ENCODE peak calls at places on chromosome 22, in four cellular contexts. D is IMR-90, S is K562, P is H1. A is an unnamed sample.

GRCh38 chr22:22410121-22410520 is 98.4 kb downstream of the ZNF280B start:
- DNase-seq in D (no peak), S (peak; percentile 28), P (no peak), A (no peak)

GRCh38 chr22:30609260-30610185 is 2.5 kb downstream of the TCN2 start:
- DNase-seq in D (peak; percentile 86), S (peak; percentile 83), P (no peak), A (peak; percentile 70)

GRCh38 chr22:30202531-30203006 is 44.0 kb downstream of the LIF start:
- DNase-seq in D (peak; percentile 69), S (no peak), P (no peak), A (no peak)

GRCh38 chr22:22687638-22688500 is 43.5 kb downstream of the GGTLC2 start:
- DNase-seq in D (peak; percentile 65), S (peak; percentile 90), P (no peak), A (no peak)

GRCh38 chr22:48756146-48757111 is 1071.2 kb downstream of the BRD1 start:
- DNase-seq in D (no peak), S (no peak), P (no peak), A (no peak)

GRCh38 chr22:18991828-18992442 is 55.8 kb upstream of the PRODH start:
- DNase-seq in D (no peak), S (no peak), P (peak; percentile 36), A (no peak)

GRCh38 chr22:31652129-31652528 is 9.9 kb downstream of the PISD start:
- DNase-seq in D (no peak), S (no peak), P (no peak), A (no peak)

GRCh38 chr22:22094514-22094913 is 111.9 kb upstream of the TOP3B start:
- DNase-seq in D (no peak), S (no peak), P (no peak), A (no peak)

GRCh38 chr22:39206491-39206890 is 38.3 kb downstream of the PDGFB start:
- DNase-seq in D (no peak), S (no peak), P (no peak), A (no peak)

GRCh38 chr22:33210129-33210784 is 152.1 kb upstream of the SYN3 start:
- DNase-seq in D (peak; percentile 9), S (peak; percentile 13), P (peak; percentile 66), A (no peak)

GRCh38 chr22:43634316-43634715 is 177.8 kb downstream of the EFCAB6 start:
- DNase-seq in D (no peak), S (no peak), P (no peak), A (no peak)

GRCh38 chr22:32897400-32897799 is 95.9 kb downstream of the TIMP3 start:
- DNase-seq in D (peak; percentile 43), S (no peak), P (no peak), A (no peak)

GRCh38 chr22:30266445-30267381 is at the start of gene OSM:
- DNase-seq in D (no peak), S (no peak), P (no peak), A (no peak)

GRCh38 chr22:17578129-17578754 is 14.9 kb downstream of the SLC25A18 start:
- DNase-seq in D (peak; percentile 36), S (no peak), P (no peak), A (no peak)

GRCh38 chr22:21606775-21607174 is 23.0 kb downstream of the YDJC start:
- DNase-seq in D (no peak), S (peak; percentile 59), P (no peak), A (no peak)

GRCh38 chr22:22521631-22522030 is 1.6 kb upstream of the ZNF280A start:
- DNase-seq in D (no peak), S (no peak), P (no peak), A (no peak)

GRCh38 chr22:44567846-44568493 is 69.9 kb upstream of the RTL6 start:
- DNase-seq in D (peak; percentile 39), S (no peak), P (no peak), A (no peak)

GRCh38 chr22:17379939-17380710 is 10.9 kb downstream of the CECR2 start:
- DNase-seq in D (no peak), S (no peak), P (no peak), A (no peak)

DNA sequence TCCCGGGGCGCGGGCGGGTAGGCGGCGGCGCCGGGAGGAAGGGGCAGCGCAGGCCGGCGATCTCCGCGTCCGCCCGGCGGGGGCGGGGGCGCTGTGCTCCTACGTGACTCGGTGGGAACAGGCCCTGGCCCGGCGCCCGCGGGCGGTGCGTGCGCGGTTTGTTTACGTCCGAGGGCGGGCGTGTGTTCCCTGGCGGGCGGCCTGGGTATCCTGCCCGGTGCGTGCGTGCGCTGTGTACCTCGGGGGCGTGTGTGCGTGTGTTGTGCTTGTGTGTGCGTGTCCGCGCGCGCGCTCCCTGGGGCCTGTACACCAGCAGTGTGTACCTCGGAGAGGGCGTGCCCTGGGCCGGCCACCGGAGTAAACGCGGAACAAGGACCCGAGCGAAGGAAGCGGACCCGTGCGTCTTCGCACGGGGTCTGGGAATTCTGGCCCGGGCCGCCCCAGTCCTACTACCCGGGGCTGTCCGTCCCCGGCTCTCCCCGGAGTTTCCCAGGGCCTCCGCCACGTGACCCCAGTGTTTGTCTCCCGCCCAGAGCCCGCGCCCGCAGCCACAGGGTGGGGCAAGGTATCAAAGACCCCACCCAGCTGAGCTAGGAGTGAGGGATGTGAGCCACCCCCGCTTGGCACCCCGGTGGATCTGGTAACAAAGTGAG is 769 bp downstream of the MAFF start:
- DNase-seq in D (peak; percentile 92), S (no peak), P (peak; percentile 74), A (no peak)
- TF ChIP-seq CHD1 in D (peak; percentile 32), S (no peak), P (no peak), A (no peak)

DNA sequence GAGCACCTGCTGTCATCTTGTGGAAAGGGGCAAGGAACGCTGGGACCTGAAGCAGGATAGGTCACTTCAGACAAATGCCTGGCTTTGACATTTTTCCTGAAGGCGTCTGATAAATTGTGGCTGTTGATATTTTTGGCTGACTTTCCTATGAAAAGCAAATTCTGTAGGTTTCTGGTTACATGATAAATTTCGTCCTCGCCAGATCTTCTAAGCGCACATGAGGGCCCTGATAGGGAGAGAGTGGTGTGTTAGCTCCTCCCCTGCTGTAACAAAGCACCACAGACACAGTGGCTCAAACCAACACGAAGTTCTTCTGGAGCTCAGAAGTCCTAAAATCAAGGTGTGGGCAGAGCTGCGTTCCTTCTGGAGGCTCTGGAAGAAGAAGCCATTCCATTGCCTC is 19.6 kb downstream of the APOL4 start:
- DNase-seq in D (no peak), S (no peak), P (no peak), A (no peak)
- TF ChIP-seq CHD1 in D (no peak), S (no peak), P (no peak), A (no peak)

GRCh38 chr22:37848587-37849088 is 581 bp upstream of the EIF3L start:
- DNase-seq in D (peak; percentile 16), S (no peak), P (no peak), A (no peak)
- TF ChIP-seq CHD1 in D (no peak), S (no peak), P (no peak), A (no peak)

GRCh38 chr22:46368422-46368821 is 32.9 kb downstream of the TRMU start:
- DNase-seq in D (no peak), S (no peak), P (no peak), A (no peak)
- TF ChIP-seq CHD1 in D (no peak), S (no peak), P (no peak), A (no peak)

GRCh38 chr22:23832226-23833016 is 6.4 kb downstream of the DERL3 start:
- DNase-seq in D (no peak), S (no peak), P (no peak), A (no peak)
- TF ChIP-seq CHD1 in D (no peak), S (no peak), P (no peak), A (no peak)

GRCh38 chr22:28795932-28796856 is 4.2 kb downstream of the XBP1 start:
- DNase-seq in D (no peak), S (no peak), P (no peak), A (no peak)
- TF ChIP-seq CHD1 in D (no peak), S (no peak), P (no peak), A (no peak)

DNA sequence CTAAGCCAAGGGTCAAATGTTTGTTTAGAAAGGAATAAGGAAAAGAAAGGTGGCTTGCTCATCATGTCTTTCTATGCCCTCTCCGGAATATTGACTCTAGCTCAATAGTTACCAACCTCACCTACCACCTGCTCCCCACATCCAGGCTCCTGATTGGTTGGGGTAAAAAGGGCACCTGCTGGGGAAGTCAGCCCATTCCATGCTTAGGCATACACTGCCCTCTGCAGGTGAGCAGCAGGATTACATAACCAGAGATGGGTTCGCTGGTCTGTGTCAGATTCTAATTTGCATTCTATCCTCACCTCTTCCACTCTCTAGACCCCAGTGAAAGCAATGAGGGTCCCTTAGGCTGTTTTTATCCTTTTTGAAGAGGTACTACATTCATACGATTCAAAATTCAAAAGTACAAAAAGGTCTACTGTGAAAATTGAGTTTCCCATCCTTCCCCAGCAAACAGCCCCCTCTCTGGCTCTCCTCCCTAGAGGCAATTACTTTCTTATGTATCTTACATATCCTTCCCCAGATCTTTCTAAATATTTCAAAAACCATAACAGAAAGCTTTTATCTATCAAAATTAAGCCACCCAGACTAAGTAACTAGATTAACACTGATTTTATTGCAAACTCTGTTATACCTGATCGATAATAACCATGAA is 98.0 kb upstream of the ASPHD2 start:
- DNase-seq in D (peak; percentile 23), S (peak; percentile 88), P (peak; percentile 86), A (peak; percentile 7)
- TF ChIP-seq CHD1 in D (no peak), S (no peak), P (no peak), A (no peak)

DNA sequence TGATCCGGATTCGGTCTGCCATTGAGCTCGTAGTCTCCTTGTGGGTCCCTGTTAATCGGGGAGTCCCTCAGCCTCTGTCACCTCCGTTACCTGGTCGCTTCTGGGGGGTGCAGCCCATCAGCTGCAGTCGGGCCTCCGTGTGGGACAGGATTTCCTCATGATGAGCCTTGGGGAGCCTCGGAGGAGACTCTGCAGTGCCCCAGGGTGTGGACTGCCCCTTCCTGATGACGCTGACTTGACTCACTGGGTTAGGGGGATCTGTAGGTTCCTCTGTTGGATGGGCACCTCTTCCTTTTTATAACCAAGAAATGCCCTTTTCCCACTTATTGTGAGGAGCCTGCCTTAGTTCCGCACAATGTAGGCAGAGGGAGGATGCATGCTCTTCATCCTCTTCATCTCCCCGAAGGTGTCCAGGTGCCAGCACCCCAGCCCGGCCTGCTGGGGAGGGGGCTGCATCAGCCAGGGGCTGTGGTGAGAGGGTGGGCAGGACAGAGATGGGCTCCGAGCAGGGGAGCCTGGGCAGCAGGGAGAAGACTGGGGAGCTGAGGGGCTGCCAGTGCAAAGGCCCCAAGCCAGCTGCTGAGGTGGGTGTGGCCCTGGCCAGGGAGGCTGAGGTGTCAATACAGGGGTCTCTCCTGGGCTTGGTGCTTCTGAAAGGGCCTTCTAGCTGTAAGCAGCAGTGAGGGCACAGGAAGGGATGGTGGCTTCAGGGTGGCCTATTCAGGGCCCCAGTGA is 13.5 kb upstream of the TTLL8 start:
- DNase-seq in D (no peak), S (no peak), P (no peak), A (no peak)
- TF ChIP-seq CHD1 in D (no peak), S (no peak), P (no peak), A (no peak)